ENCODE peak calls at places on chromosome 13, in six cellular contexts. J is body of pancreas, U is heart left ventricle, R is ovary, Q is uterus, F is testis. D is an unnamed sample.

GRCh38 chr13:66492479-66492878 is 737.7 kb downstream of the PCDH9 start:
- DNase-seq in J (no peak), U (no peak), R (no peak), Q (no peak), F (peak), D (no peak)

GRCh38 chr13:51832471-51833152 is 12.4 kb downstream of the TMEM272 start:
- DNase-seq in J (peak), U (no peak), R (no peak), Q (no peak), F (no peak), D (peak)

GRCh38 chr13:60372141-60372540 is 24.9 kb upstream of the TDRD3 start:
- DNase-seq in J (peak), U (no peak), R (no peak), Q (no peak), F (no peak), D (no peak)

GRCh38 chr13:52925221-52925620 is 76.8 kb upstream of the PCDH8 start:
- DNase-seq in J (no peak), U (no peak), R (no peak), Q (no peak), F (no peak), D (no peak)

GRCh38 chr13:81142306-81142999 is 801.5 kb upstream of the SPRY2 start:
- DNase-seq in J (no peak), U (no peak), R (no peak), Q (no peak), F (no peak), D (no peak)

GRCh38 chr13:89951341-89951740 is 1396.1 kb upstream of the MIR17HG start:
- DNase-seq in J (no peak), U (no peak), R (no peak), Q (no peak), F (no peak), D (no peak)

GRCh38 chr13:102846261-102847015 is 606 bp downstream of the ERCC5 start:
- DNase-seq in J (peak), U (no peak), R (peak), Q (peak), F (peak), D (peak)

GRCh38 chr13:59176775-59177174 is 987.0 kb downstream of the DIAPH3 start:
- DNase-seq in J (no peak), U (no peak), R (no peak), Q (no peak), F (no peak), D (no peak)

GRCh38 chr13:83883061-83883523 is 818 bp upstream of the SLITRK1 start:
- DNase-seq in J (no peak), U (no peak), R (no peak), Q (no peak), F (no peak), D (no peak)

GRCh38 chr13:94312511-94313191 is 166.8 kb downstream of the DCT start:
- DNase-seq in J (no peak), U (no peak), R (no peak), Q (no peak), F (no peak), D (no peak)

GRCh38 chr13:111292710-111293485 is 27.5 kb upstream of the TEX29 start:
- DNase-seq in J (no peak), U (no peak), R (no peak), Q (no peak), F (no peak), D (no peak)

GRCh38 chr13:40665061-40665753 is 1.2 kb downstream of the FOXO1 start:
- DNase-seq in J (peak), U (peak), R (peak), Q (peak), F (peak), D (peak)

GRCh38 chr13:79528356-79528755 is 47.4 kb downstream of the NDFIP2 start:
- DNase-seq in J (no peak), U (no peak), R (no peak), Q (no peak), F (no peak), D (no peak)

GRCh38 chr13:25171517-25172302 is at the start of gene AMER2:
- DNase-seq in J (peak), U (no peak), R (peak), Q (peak), F (peak), D (peak)

GRCh38 chr13:40126301-40127085 is 471.0 kb downstream of the COG6 start:
- DNase-seq in J (no peak), U (no peak), R (no peak), Q (no peak), F (no peak), D (no peak)

GRCh38 chr13:75364131-75364713 is 117.7 kb downstream of the TBC1D4 start:
- DNase-seq in J (no peak), U (no peak), R (no peak), Q (no peak), F (no peak), D (no peak)

GRCh38 chr13:75366380-75367280 is 115.3 kb downstream of the TBC1D4 start:
- DNase-seq in J (no peak), U (no peak), R (no peak), Q (no peak), F (no peak), D (no peak)

GRCh38 chr13:75363371-75363770 is 118.6 kb downstream of the TBC1D4 start:
- DNase-seq in J (no peak), U (no peak), R (no peak), Q (no peak), F (no peak), D (no peak)

GRCh38 chr13:75368167-75368566 is 113.8 kb downstream of the TBC1D4 start:
- DNase-seq in J (no peak), U (no peak), R (no peak), Q (no peak), F (peak), D (peak)

GRCh38 chr13:75365724-75366173 is 116.2 kb downstream of the TBC1D4 start:
- DNase-seq in J (no peak), U (no peak), R (no peak), Q (no peak), F (no peak), D (no peak)
- TF ChIP-seq POLR2A in J (no peak), U (no peak), R (no peak), Q (no peak), F (no peak), D (no peak)

GRCh38 chr13:28817204-28817603 is 2.9 kb upstream of the MTUS2 start:
- DNase-seq in J (no peak), U (no peak), R (no peak), Q (no peak), F (no peak), D (no peak)
- TF ChIP-seq CTCF in J (no peak), U (no peak), R (no peak), Q (no peak), F (no peak), D (no peak)

DNA sequence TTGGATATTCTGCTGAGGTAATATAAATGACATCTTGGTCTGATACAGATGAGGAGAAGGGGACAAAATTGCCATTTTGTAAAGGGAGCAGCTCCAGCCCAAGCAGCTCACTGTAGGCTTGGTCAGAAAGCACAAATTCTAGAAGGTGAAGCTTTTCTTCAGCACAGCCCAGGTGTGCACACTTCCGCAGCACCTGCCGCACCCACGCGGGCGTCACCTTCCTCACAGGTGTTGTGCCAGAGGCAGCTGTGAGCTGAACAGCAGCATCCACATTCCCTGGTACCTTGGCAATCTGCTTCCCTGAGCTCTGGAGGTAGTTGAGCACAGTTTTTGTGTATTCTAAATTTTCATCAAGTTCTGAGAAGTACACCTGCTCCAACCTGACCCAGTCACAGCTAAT is 79.0 kb downstream of the SACS start:
- DNase-seq in J (no peak), U (no peak), R (no peak), Q (no peak), F (no peak), D (no peak)
- TF ChIP-seq POLR2A in J (no peak), U (no peak), R (no peak), Q (no peak), F (no peak), D (no peak)

GRCh38 chr13:46934749-46935148 is 37.9 kb upstream of the HTR2A start:
- DNase-seq in J (no peak), U (no peak), R (no peak), Q (no peak), F (no peak), D (no peak)
- TF ChIP-seq CTCF in J (no peak), U (no peak), R (no peak), Q (no peak), F (no peak), D (no peak)

GRCh38 chr13:31042501-31043165 is 110.2 kb downstream of the TEX26 start:
- DNase-seq in J (no peak), U (no peak), R (no peak), Q (no peak), F (no peak), D (no peak)

GRCh38 chr13:31045621-31046081 is 113.2 kb downstream of the TEX26 start:
- DNase-seq in J (peak), U (peak), R (peak), Q (peak), F (peak), D (peak)

GRCh38 chr13:31044658-31045620 is 112.5 kb downstream of the TEX26 start:
- DNase-seq in J (no peak), U (no peak), R (no peak), Q (no peak), F (no peak), D (no peak)

GRCh38 chr13:31042084-31042483 is 109.6 kb downstream of the TEX26 start:
- DNase-seq in J (no peak), U (no peak), R (no peak), Q (no peak), F (no peak), D (no peak)

GRCh38 chr13:31043891-31044657 is 111.6 kb downstream of the TEX26 start:
- DNase-seq in J (peak), U (peak), R (peak), Q (peak), F (peak), D (peak)
- TF ChIP-seq POLR2A in J (no peak), U (no peak), R (no peak), Q (no peak), F (no peak), D (no peak)

GRCh38 chr13:47258384-47258783 is 361.5 kb upstream of the HTR2A start:
- DNase-seq in J (no peak), U (no peak), R (no peak), Q (no peak), F (no peak), D (no peak)
- TF ChIP-seq CTCF in J (no peak), U (no peak), R (no peak), Q (no peak), F (no peak), D (no peak)

GRCh38 chr13:106260352-106260751 is 275.1 kb downstream of the EFNB2 start:
- DNase-seq in J (no peak), U (no peak), R (no peak), Q (no peak), F (no peak), D (no peak)

GRCh38 chr13:106259928-106260327 is 275.5 kb downstream of the EFNB2 start:
- DNase-seq in J (no peak), U (no peak), R (no peak), Q (no peak), F (no peak), D (no peak)

GRCh38 chr13:106261450-106261849 is 274.0 kb downstream of the EFNB2 start:
- DNase-seq in J (no peak), U (no peak), R (no peak), Q (no peak), F (no peak), D (no peak)

GRCh38 chr13:106262886-106263285 is 272.6 kb downstream of the EFNB2 start:
- DNase-seq in J (no peak), U (no peak), R (no peak), Q (no peak), F (no peak), D (no peak)

GRCh38 chr13:106263801-106264200 is 271.7 kb downstream of the EFNB2 start:
- DNase-seq in J (no peak), U (no peak), R (no peak), Q (no peak), F (no peak), D (no peak)
- TF ChIP-seq POLR2A in J (no peak), U (no peak), R (no peak), Q (no peak), F (no peak), D (no peak)

GRCh38 chr13:98411013-98411412 is 165.9 kb downstream of the STK24 start:
- DNase-seq in J (no peak), U (no peak), R (no peak), Q (no peak), F (no peak), D (no peak)
- TF ChIP-seq CTCF in J (no peak), U (no peak), R (no peak), Q (no peak), F (no peak), D (no peak)

DNA sequence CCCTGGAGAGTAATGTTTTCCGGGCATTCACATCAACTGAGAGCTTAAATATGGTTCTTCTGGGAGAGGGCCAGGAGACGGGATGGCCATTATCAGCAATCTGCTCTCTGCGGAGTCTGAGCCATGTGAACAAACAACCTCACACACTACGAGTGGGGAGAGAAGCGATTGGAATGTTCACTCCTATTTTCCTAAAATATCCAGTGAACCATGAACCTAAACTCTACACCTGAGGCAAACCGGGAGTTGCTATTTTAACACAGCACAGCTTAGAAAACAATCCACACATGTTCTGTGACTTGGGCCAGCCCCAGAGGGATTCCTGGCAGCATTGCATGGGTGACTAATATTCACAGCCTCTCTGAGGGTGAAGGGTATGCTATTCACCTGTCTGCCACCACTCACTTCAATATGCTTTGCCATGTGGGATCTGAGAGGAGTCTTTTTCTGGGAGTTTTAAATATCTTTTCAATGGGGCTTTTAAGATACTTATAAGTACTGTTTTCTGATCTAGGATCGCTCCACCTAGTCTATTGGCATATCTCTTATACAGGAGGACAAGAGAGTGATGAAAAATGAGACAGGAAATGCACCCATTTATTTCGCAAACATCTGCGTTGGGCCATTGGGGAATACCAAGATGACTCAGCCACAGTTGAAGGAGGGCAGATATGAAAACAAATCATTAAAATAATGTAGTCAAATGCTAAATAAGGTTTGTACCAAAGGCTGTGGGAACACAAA is 72.6 kb upstream of the SERP2 start:
- DNase-seq in J (peak), U (no peak), R (peak), Q (peak), F (no peak), D (peak)
- TF ChIP-seq POLR2A in J (no peak), U (no peak), R (no peak), Q (no peak), F (no peak), D (no peak)

GRCh38 chr13:27619711-27620376 is 485 bp downstream of the LNX2 start:
- DNase-seq in J (no peak), U (peak), R (no peak), Q (no peak), F (peak), D (peak)
- TF ChIP-seq CTCF in J (peak), U (peak), R (peak), Q (peak), F (no peak), D (peak)

D was measured in thyroid gland.